ENCODE peak calls at places on chromosomes 1 and 21, in ten cellular contexts. Y is IMR-90, K is esophagus squamous epithelium, W is adrenal gland, S is stomach, N is uterus, D is Peyer's patch, A is body of pancreas, M is upper lobe of left lung, T is transverse colon. E is an unnamed sample.

GRCh38 chr1:112251766-112252506 is 144.1 kb upstream of the CTTNBP2NL start:
- DNase-seq in Y (peak; percentile 32), K (no peak), W (no peak), S (no peak), N (no peak), D (no peak), A (no peak), M (no peak), T (no peak), E (no peak)

GRCh38 chr21:34243562-34243961 is 120.2 kb upstream of the KCNE2 start:
- DNase-seq in Y (peak; percentile 11), K (no peak), W (peak; percentile 56), S (peak; percentile 27), N (no peak), D (no peak), A (peak; percentile 16), M (no peak), T (peak; percentile 16), E (peak; percentile 50)

GRCh38 chr1:33640114-33640660 is 167.7 kb downstream of the ZSCAN20 start:
- DNase-seq in Y (peak; percentile 20), K (no peak), W (no peak), S (no peak), N (no peak), D (no peak), A (no peak), M (no peak), T (no peak), E (no peak)

GRCh38 chr1:7646981-7647901 is 123.9 kb upstream of the VAMP3 start:
- DNase-seq in Y (peak; percentile 46), K (no peak), W (peak; percentile 74), S (peak; percentile 85), N (peak; percentile 44), D (peak; percentile 81), A (peak; percentile 76), M (peak; percentile 95), T (peak; percentile 74), E (peak; percentile 71)

GRCh38 chr1:116724765-116725375 is 29.4 kb upstream of the CD2 start:
- DNase-seq in Y (peak; percentile 52), K (peak; percentile 11), W (peak; percentile 73), S (peak; percentile 69), N (peak; percentile 59), D (no peak), A (peak; percentile 79), M (no peak), T (peak; percentile 75), E (peak; percentile 60)

GRCh38 chr1:204959836-204960235 is 83.2 kb upstream of the CNTN2 start:
- DNase-seq in Y (no peak), K (no peak), W (no peak), S (no peak), N (no peak), D (no peak), A (no peak), M (no peak), T (no peak), E (no peak)

GRCh38 chr1:46173361-46173856 is 1.5 kb upstream of the TSPAN1 start:
- DNase-seq in Y (peak; percentile 61), K (no peak), W (no peak), S (no peak), N (no peak), D (no peak), A (no peak), M (no peak), T (no peak), E (no peak)

GRCh38 chr1:119374208-119374877 is 5.8 kb downstream of the HAO2 start:
- DNase-seq in Y (no peak), K (no peak), W (peak; percentile 21), S (no peak), N (no peak), D (no peak), A (no peak), M (no peak), T (no peak), E (no peak)

GRCh38 chr1:203290261-203291089 is 14.8 kb upstream of the BTG2 start:
- DNase-seq in Y (peak; percentile 73), K (peak; percentile 86), W (peak; percentile 97), S (peak; percentile 99), N (peak; percentile 97), D (peak; percentile 98), A (peak; percentile 99), M (peak; percentile 99), T (peak; percentile 99), E (peak; percentile 97)

GRCh38 chr1:212668477-212668876 is 31.2 kb downstream of the BATF3 start:
- DNase-seq in Y (no peak), K (no peak), W (no peak), S (no peak), N (no peak), D (no peak), A (no peak), M (no peak), T (no peak), E (no peak)

GRCh38 chr1:3732747-3733602 is 19.3 kb upstream of the CCDC27 start:
- DNase-seq in Y (no peak), K (no peak), W (no peak), S (no peak), N (no peak), D (no peak), A (no peak), M (peak; percentile 85), T (no peak), E (no peak)

GRCh38 chr1:94983343-94983742 is 56.4 kb upstream of the CNN3 start:
- DNase-seq in Y (peak; percentile 88), K (no peak), W (peak; percentile 69), S (no peak), N (peak; percentile 54), D (peak; percentile 57), A (no peak), M (no peak), T (peak; percentile 43), E (no peak)

GRCh38 chr1:243343970-243344749 is 88.3 kb downstream of the SDCCAG8 start:
- DNase-seq in Y (peak; percentile 40), K (no peak), W (no peak), S (no peak), N (no peak), D (no peak), A (no peak), M (no peak), T (no peak), E (no peak)

GRCh38 chr1:6423321-6423999 is 1.1 kb upstream of the ESPN start:
- DNase-seq in Y (no peak), K (no peak), W (peak; percentile 64), S (peak; percentile 83), N (no peak), D (peak; percentile 87), A (peak; percentile 79), M (peak; percentile 89), T (peak; percentile 82), E (peak; percentile 64)

GRCh38 chr1:6600410-6601048 is 2.1 kb downstream of the KLHL21 start:
- DNase-seq in Y (peak; percentile 27), K (no peak), W (no peak), S (no peak), N (no peak), D (no peak), A (no peak), M (no peak), T (no peak), E (no peak)

GRCh38 chr1:33864460-33865389 is 846 bp downstream of the HMGB4 start:
- DNase-seq in Y (no peak), K (no peak), W (no peak), S (no peak), N (no peak), D (no peak), A (no peak), M (no peak), T (no peak), E (no peak)

GRCh38 chr1:97488505-97488904 is 432.3 kb downstream of the DPYD start:
- DNase-seq in Y (no peak), K (no peak), W (no peak), S (no peak), N (no peak), D (no peak), A (no peak), M (no peak), T (no peak), E (no peak)

GRCh38 chr1:67213164-67213563 is 46.9 kb downstream of the IL23R start:
- DNase-seq in Y (peak; percentile 17), K (no peak), W (no peak), S (no peak), N (no peak), D (no peak), A (no peak), M (no peak), T (no peak), E (no peak)

GRCh38 chr1:106406114-106406513 is 650.4 kb upstream of the PRMT6 start:
- DNase-seq in Y (no peak), K (no peak), W (no peak), S (no peak), N (no peak), D (no peak), A (no peak), M (no peak), T (no peak), E (no peak)

GRCh38 chr1:44947060-44947773 is 39.2 kb downstream of the EIF2B3 start:
- DNase-seq in Y (peak; percentile 69), K (no peak), W (peak; percentile 68), S (no peak), N (peak; percentile 34), D (no peak), A (peak; percentile 18), M (no peak), T (no peak), E (peak; percentile 69)

GRCh38 chr1:56453016-56453721 is 126.2 kb downstream of the PLPP3 start:
- DNase-seq in Y (no peak), K (no peak), W (no peak), S (no peak), N (peak; percentile 49), D (no peak), A (no peak), M (peak; percentile 21), T (no peak), E (peak; percentile 78)

GRCh38 chr21:31872452-31873274 is at the start of gene HUNK:
- DNase-seq in Y (peak; percentile 54), K (no peak), W (peak; percentile 4), S (no peak), N (peak; percentile 42), D (peak; percentile 75), A (peak; percentile 73), M (peak; percentile 88), T (peak; percentile 58), E (peak; percentile 50)
- H3K27ac ChIP-seq in Y (peak within 1 kb of the TSS; percentile 75), K (peak within 1 kb of the TSS; percentile 53), W (no peak within 1 kb of the TSS), S (peak within 1 kb of the TSS; percentile 17), N (peak within 1 kb of the TSS; percentile 63), D (peak within 1 kb of the TSS; percentile 55), A (peak within 1 kb of the TSS; percentile 96), M (peak within 1 kb of the TSS; percentile 18), T (peak within 1 kb of the TSS; percentile 88), E (no peak within 1 kb of the TSS)

GRCh38 chr1:23562138-23562819 is 3.0 kb upstream of the ID3 start:
- DNase-seq in Y (peak; percentile 99), K (peak; percentile 34), W (peak; percentile 96), S (peak; percentile 93), N (peak; percentile 95), D (peak; percentile 94), A (peak; percentile 96), M (peak; percentile 94), T (peak; percentile 93), E (peak; percentile 99)
- TF ChIP-seq POLR2A in Y (peak; percentile 81), K (peak; percentile 49), W (peak; percentile 44), S (no peak), N (peak; percentile 71), D (no peak), A (peak; percentile 58), M (no peak), T (peak; percentile 51), E (no peak)

GRCh38 chr21:41973861-41974751 is 20.3 kb upstream of the C2CD2 start:
- DNase-seq in Y (peak; percentile 5), K (no peak), W (peak; percentile 44), S (peak; percentile 22), N (peak; percentile 40), D (no peak), A (no peak), M (no peak), T (no peak), E (no peak)
- TF ChIP-seq CTCF in Y (peak; percentile 9), K (no peak), W (no peak), S (peak; percentile 9), N (no peak), D (peak; percentile 35), A (no peak), M (peak; percentile 13), T (peak; percentile 45), E (no peak)

GRCh38 chr1:230012093-230012393 is 55.0 kb upstream of the GALNT2 start:
- DNase-seq in Y (no peak), K (no peak), W (no peak), S (no peak), N (no peak), D (no peak), A (no peak), M (no peak), T (no peak), E (no peak)
- H3K27ac ChIP-seq in Y (no peak overlapping the region), K (no peak overlapping the region), W (no peak overlapping the region), S (no peak overlapping the region), N (no peak overlapping the region), D (no peak overlapping the region), A (no peak overlapping the region), M (no peak overlapping the region), T (no peak overlapping the region), E (no peak overlapping the region)

E was measured in thyroid gland.